ENCODE peak calls at places on chromosomes 7 and 10, in ten cellular contexts. G is COR-L47, E is activated T-cell treated with anti-CD3 and anti-CD28 coated beads for 1 hour, S is astrocyte of the spinal cord, J is NCI-H345, K is SW 1271, T is KG1, H is NCI-H1436, Y is osteocyte, B is nephron progenitor cell. F is an unnamed sample.

GRCh38 chr7:89029864-89030263 is 234.3 kb upstream of the TEX47 start:
- DNase-seq in G (no peak), E (no peak), S (peak), J (no peak), K (no peak), T (no peak), H (no peak), Y (no peak), B (no peak), F (no peak)

GRCh38 chr7:22561356-22561755 is 61.4 kb upstream of the STEAP1B start:
- DNase-seq in G (no peak), E (no peak), S (peak), J (peak), K (peak), T (no peak), H (no peak), Y (peak), B (peak), F (peak)

GRCh38 chr10:45421231-45422097 is 47.4 kb downstream of the ALOX5 start:
- DNase-seq in G (no peak), E (no peak), S (no peak), J (no peak), K (no peak), T (peak), H (no peak), Y (no peak), B (no peak), F (no peak)

GRCh38 chr10:24552346-24553016 is 171.2 kb downstream of the ARHGAP21 start:
- DNase-seq in G (no peak), E (no peak), S (no peak), J (no peak), K (no peak), T (no peak), H (peak), Y (peak), B (peak), F (no peak)

GRCh38 chr7:106216517-106217088 is 68.2 kb downstream of the NAMPT start:
- DNase-seq in G (no peak), E (no peak), S (peak), J (no peak), K (peak), T (no peak), H (no peak), Y (no peak), B (no peak), F (no peak)

GRCh38 chr7:69871213-69871885 is 273.1 kb downstream of the AUTS2 start:
- DNase-seq in G (no peak), E (no peak), S (peak), J (no peak), K (no peak), T (no peak), H (no peak), Y (no peak), B (no peak), F (no peak)

GRCh38 chr10:43237128-43237527 is 29.7 kb downstream of the RASGEF1A start:
- DNase-seq in G (no peak), E (no peak), S (no peak), J (no peak), K (no peak), T (no peak), H (no peak), Y (peak), B (no peak), F (no peak)

GRCh38 chr7:38283107-38283506 is 9.7 kb upstream of the TARP start:
- DNase-seq in G (no peak), E (no peak), S (no peak), J (no peak), K (no peak), T (no peak), H (no peak), Y (no peak), B (no peak), F (no peak)

GRCh38 chr7:14833707-14834106 is 68.8 kb downstream of the DGKB start:
- DNase-seq in G (no peak), E (no peak), S (no peak), J (no peak), K (no peak), T (no peak), H (no peak), Y (no peak), B (no peak), F (no peak)

GRCh38 chr10:30980951-30981616 is 50.6 kb downstream of the ZNF438 start:
- DNase-seq in G (peak), E (no peak), S (peak), J (no peak), K (no peak), T (no peak), H (peak), Y (no peak), B (no peak), F (peak)

F was measured in left ventricle myocardium inferior.